ENCODE peak calls at places on chromosomes 4 and X, in ten cellular contexts. R is gastroesophageal sphincter; L is activated CD4-positive, alpha-beta T cell treated with anti-CD3 and anti-CD28 coated beads for 36 hours; I is CD8-positive, alpha-beta T cell; E is activated T-cell treated with anti-CD3 and anti-CD28 coated beads, Interleukin-2, amount 50 U/mL, for 4 hours; V is HCT116; D is activated naive CD4-positive, alpha-beta T cell treated with anti-CD3 and anti-CD28 coated beads, Interleukin-2, amount 50 U/mL, for 72 hours; Z is T-helper 17 cell; P is upper lobe of right lung; N is effector memory CD8-positive, alpha-beta T cell. S is an unnamed sample.

GRCh38 chr4:38902695-38903094 is 35.1 kb downstream of the FAM114A1 start:
- ATAC-seq in R (no peak), L (peak; percentile 88), I (peak; percentile 87), E (peak; percentile 84), V (peak; percentile 69), D (peak; percentile 60), Z (peak; percentile 76), P (peak; percentile 60), N (peak; percentile 77), S (peak; percentile 70)

GRCh38 chr4:1675136-1675801 is 8.8 kb downstream of the FAM53A start:
- ATAC-seq in R (no peak), L (no peak), I (no peak), E (no peak), V (no peak), D (no peak), Z (no peak), P (peak; percentile 16), N (no peak), S (no peak)

GRCh38 chrX:154727418-154728323 is 23.2 kb downstream of the GAB3 start:
- ATAC-seq in R (peak; percentile 71), L (no peak), I (no peak), E (no peak), V (no peak), D (no peak), Z (no peak), P (peak; percentile 44), N (no peak), S (no peak)

GRCh38 chr4:105210901-105211300 is 64.2 kb downstream of the TET2 start:
- ATAC-seq in R (no peak), L (no peak), I (no peak), E (no peak), V (no peak), D (no peak), Z (no peak), P (no peak), N (no peak), S (peak; percentile 97)

GRCh38 chr4:23889368-23889767 is 479 bp downstream of the PPARGC1A start:
- ATAC-seq in R (no peak), L (no peak), I (no peak), E (no peak), V (no peak), D (no peak), Z (no peak), P (no peak), N (no peak), S (no peak)

GRCh38 chr4:5734841-5735240 is 23.8 kb downstream of the EVC start:
- ATAC-seq in R (peak; percentile 50), L (no peak), I (no peak), E (no peak), V (no peak), D (no peak), Z (no peak), P (peak; percentile 22), N (no peak), S (peak; percentile 26)

GRCh38 chr4:37865450-37865849 is 25.4 kb upstream of the TBC1D1 start:
- ATAC-seq in R (peak; percentile 55), L (no peak), I (no peak), E (no peak), V (no peak), D (no peak), Z (no peak), P (no peak), N (no peak), S (no peak)

GRCh38 chr4:10629394-10629793 is 55.2 kb downstream of the CLNK start:
- ATAC-seq in R (no peak), L (no peak), I (no peak), E (no peak), V (no peak), D (peak; percentile 28), Z (no peak), P (no peak), N (peak; percentile 36), S (no peak)

GRCh38 chr4:99361268-99361922 is 8.8 kb upstream of the ADH1C start:
- ATAC-seq in R (peak; percentile 72), L (no peak), I (no peak), E (no peak), V (no peak), D (no peak), Z (no peak), P (no peak), N (no peak), S (no peak)

GRCh38 chr4:15777697-15778096 is 431 bp upstream of the CD38 start:
- ATAC-seq in R (no peak), L (no peak), I (peak; percentile 5), E (no peak), V (no peak), D (no peak), Z (no peak), P (no peak), N (no peak), S (no peak)

GRCh38 chr4:185424905-185425599 is 712 bp downstream of the UFSP2 start:
- ATAC-seq in R (peak; percentile 26), L (no peak), I (no peak), E (peak; percentile 8), V (peak; percentile 43), D (no peak), Z (no peak), P (peak; percentile 54), N (no peak), S (peak; percentile 9)

GRCh38 chr4:183783933-183784622 is 121.0 kb upstream of the STOX2 start:
- ATAC-seq in R (peak; percentile 77), L (no peak), I (no peak), E (no peak), V (no peak), D (no peak), Z (no peak), P (peak; percentile 86), N (no peak), S (peak; percentile 66)

GRCh38 chr4:76892601-76893000 is 5.3 kb downstream of the SOWAHB start:
- ATAC-seq in R (no peak), L (no peak), I (no peak), E (no peak), V (no peak), D (no peak), Z (no peak), P (peak; percentile 64), N (no peak), S (peak; percentile 88)

S was measured in esophagus mucosa.